ENCODE peak calls at places on chromosomes 11 and 22, in six cellular contexts. I is uterus, E is breast epithelium, C is A549, T is ovary, D is thyroid gland. O is an unnamed sample.

GRCh38 chr11:130403301-130403804 is 25.1 kb downstream of the ADAMTS8 start:
- DNase-seq in E (no peak), C (no peak), D (no peak), I (peak), T (peak), O (no peak)

GRCh38 chr11:123202155-123202714 is 7.2 kb upstream of the CLMP start:
- DNase-seq in E (no peak), C (no peak), D (no peak), T (no peak), I (peak), O (no peak)

GRCh38 chr11:56783448-56784041 is 35.0 kb upstream of the OR9G4 start:
- DNase-seq in T (no peak), E (no peak), I (no peak), D (no peak), C (peak), O (peak)

GRCh38 chr11:746289-747175 is 732 bp upstream of the TALDO1 start:
- DNase-seq in I (no peak), D (no peak), T (no peak), E (no peak), C (no peak), O (peak)

GRCh38 chr11:65553301-65554001 is 4.7 kb downstream of the LTBP3 start:
- DNase-seq in I (no peak), T (no peak), C (no peak), E (no peak), D (no peak), O (peak)

GRCh38 chr11:117459979-117460300 is 132.3 kb downstream of the CEP164 start:
- DNase-seq in T (no peak), D (no peak), E (no peak), I (no peak), C (no peak), O (no peak)

GRCh38 chr11:64726211-64726641 is 3.2 kb upstream of the NRXN2 start:
- DNase-seq in E (no peak), I (no peak), C (no peak), T (no peak), D (no peak), O (no peak)

GRCh38 chr11:68741536-68741935 is 9.8 kb downstream of the TESMIN start:
- DNase-seq in E (no peak), C (no peak), I (no peak), D (no peak), T (no peak), O (no peak)

GRCh38 chr11:131465746-131466145 is 95.3 kb downstream of the NTM start:
- DNase-seq in D (no peak), I (no peak), T (no peak), C (no peak), E (no peak), O (no peak)

GRCh38 chr11:17063171-17064002 is 14.1 kb downstream of the RPS13 start:
- DNase-seq in D (peak), T (peak), C (peak), I (no peak), E (peak), O (peak)

GRCh38 chr11:64130618-64131017 is 35.3 kb downstream of the MACROD1 start:
- DNase-seq in E (no peak), C (no peak), D (peak), I (no peak), T (no peak), O (no peak)

GRCh38 chr22:46994265-46994664 is 231.8 kb downstream of the TBC1D22A start:
- DNase-seq in E (no peak), C (no peak), I (no peak), T (no peak), D (no peak), O (no peak)

GRCh38 chr22:46992121-46992731 is 229.8 kb downstream of the TBC1D22A start:
- DNase-seq in E (no peak), I (no peak), D (no peak), T (no peak), C (no peak), O (no peak)

GRCh38 chr22:46994983-46995382 is 232.5 kb downstream of the TBC1D22A start:
- DNase-seq in T (no peak), C (no peak), I (no peak), D (no peak), E (no peak), O (no peak)

GRCh38 chr22:46991666-46992065 is 229.2 kb downstream of the TBC1D22A start:
- DNase-seq in C (no peak), E (no peak), I (no peak), D (no peak), T (no peak), O (no peak)

GRCh38 chr22:46993626-46994025 is 231.2 kb downstream of the TBC1D22A start:
- DNase-seq in C (no peak), T (peak), D (peak), I (no peak), E (no peak), O (no peak)
- TF ChIP-seq POLR2A in C (no peak), T (no peak), D (no peak), I (no peak), E (no peak), O (no peak)

DNA sequence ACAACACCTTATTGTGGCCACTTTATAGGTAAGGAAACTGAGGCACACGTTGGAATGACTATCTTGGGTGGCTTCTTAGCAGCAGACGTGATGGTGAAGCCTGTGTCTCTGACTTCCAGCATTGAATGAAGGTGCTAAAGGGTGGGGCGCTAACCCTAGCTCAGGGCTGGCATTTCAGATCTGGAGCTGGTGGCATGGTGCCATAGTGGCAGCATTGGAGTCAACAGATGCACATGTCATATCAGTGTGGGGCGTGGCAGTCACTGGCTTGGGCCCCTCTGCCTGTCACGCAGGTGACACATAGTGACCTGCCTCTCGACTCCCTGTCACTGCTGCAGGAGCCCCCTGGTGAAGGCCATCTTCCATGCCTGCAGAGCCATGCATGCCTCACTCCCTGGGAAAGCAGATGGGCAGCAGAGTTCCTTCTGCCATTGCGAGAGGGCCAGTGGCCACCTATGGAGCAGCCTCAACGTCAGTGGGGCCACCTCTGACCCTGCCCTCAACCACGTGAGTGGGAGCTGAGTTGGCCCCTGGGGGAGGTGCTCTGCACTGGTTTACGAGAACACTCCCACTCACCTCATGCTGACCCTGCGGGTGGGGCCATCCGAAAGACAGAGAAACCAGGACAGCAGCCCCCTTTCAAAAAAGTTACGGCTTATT is 14.8 kb downstream of the SHISA8 start:
- DNase-seq in T (no peak), I (no peak), C (no peak), D (no peak), E (no peak), O (no peak)
- TF ChIP-seq POLR2A in T (no peak), I (no peak), C (no peak), D (no peak), E (no peak), O (no peak)

DNA sequence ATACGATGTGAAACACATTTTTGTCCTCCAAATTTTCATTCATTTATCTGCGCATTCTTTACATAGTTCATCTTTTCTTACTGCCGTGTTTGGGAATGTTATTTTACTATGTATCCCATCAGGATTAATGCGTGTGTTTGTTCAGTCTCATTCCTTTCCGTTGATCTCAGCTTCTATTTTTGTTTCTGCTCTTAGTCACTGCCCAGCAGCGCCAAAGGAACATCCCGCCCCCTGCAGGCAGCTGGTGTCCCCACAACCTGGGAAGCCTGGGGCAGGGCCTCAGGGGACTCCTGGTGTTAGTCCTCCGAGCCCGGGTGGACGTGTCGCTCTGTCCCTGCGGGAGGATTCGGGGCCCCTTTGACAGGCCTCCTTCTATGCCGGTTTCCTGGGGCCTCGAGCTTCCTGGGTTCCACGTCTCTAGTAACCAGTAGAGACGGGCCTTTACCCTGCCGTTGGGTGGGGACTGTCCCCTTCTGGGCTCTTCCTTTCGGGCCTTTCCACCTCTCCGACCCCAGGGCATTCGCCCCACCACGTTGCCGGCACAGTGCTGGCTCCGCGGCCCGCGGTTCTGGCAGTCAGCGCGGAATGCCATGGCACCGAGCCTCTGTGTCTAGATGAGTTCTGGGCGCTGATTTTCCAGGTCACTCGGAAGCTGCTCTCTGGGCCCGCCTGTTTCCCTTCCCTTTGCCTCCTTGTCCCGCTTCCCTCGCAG is 39.8 kb downstream of the WEE1 start:
- DNase-seq in E (peak), I (peak), D (peak), C (peak), T (peak), O (peak)
- TF ChIP-seq POLR2A in E (peak), I (peak), D (peak), C (no peak), T (peak), O (peak)

DNA sequence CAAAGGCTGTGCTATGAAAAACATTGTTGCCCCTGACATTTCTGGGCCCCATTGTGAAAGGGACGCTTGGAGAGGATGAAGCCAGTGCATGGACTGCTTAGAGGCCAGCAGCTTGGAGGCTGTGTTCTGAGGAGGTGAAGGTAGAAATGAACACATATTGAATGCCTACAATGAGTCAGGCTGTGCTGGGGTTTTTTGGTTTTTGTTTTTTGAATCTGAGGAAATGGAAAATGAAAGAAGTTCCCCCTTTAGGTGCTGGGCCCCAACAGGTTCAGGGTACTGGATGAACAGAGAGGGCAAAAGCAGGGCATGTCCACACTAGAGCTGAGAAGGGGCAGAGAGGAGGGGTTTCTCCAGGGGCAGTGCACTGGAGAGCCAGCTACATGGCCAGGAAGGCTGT is 166.1 kb upstream of the API5 start:
- DNase-seq in T (no peak), C (no peak), I (no peak), D (no peak), E (no peak), O (no peak)
- TF ChIP-seq POLR2A in T (no peak), C (no peak), I (no peak), D (no peak), E (no peak), O (no peak)

GRCh38 chr11:73186294-73186850 is 31.7 kb upstream of the P2RY2 start:
- DNase-seq in E (no peak), I (no peak), D (no peak), T (no peak), C (no peak), O (no peak)

GRCh38 chr11:73187854-73188253 is 30.2 kb upstream of the P2RY2 start:
- DNase-seq in T (no peak), E (peak), C (no peak), D (no peak), I (no peak), O (no peak)

GRCh38 chr11:73184953-73185671 is 33.0 kb upstream of the P2RY2 start:
- DNase-seq in C (peak), T (no peak), E (peak), I (peak), D (peak), O (peak)

GRCh38 chr11:73186886-73187285 is 31.2 kb upstream of the P2RY2 start:
- DNase-seq in D (no peak), E (peak), T (no peak), C (no peak), I (no peak), O (no peak)

DNA sequence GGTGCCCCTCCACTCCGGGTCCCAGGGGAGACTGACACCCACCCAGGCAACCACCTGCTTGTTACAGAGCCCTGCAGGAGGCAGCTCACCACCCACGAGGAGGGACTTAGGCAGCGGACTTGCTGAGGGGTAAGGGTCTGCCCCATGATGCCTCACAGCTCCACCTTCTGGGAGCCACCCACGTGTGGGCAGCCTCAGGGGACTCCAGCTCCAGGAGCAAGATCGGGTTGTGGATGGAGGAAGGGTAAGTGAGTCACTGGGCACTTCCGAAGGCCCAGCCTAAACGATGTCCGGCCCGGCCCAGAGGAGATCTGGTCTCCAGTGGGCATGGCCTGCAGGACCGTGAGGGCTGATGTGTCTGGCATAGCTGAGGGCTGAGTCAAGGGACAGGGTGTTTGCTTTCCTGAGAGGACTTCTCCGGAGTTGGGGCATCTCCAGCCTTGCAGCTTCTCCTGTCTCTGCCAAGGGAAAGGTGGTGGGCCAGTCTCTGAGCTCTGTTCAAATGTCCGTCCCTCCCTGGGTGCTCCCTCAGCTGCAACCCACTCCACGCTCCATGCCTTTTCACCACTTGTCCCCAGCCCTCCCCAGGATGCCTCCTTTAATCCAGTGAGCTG is 32.3 kb upstream of the P2RY2 start:
- DNase-seq in T (no peak), D (peak), C (peak), E (peak), I (no peak), O (no peak)
- TF ChIP-seq POLR2A in T (no peak), D (no peak), C (peak), E (no peak), I (no peak), O (no peak)

DNA sequence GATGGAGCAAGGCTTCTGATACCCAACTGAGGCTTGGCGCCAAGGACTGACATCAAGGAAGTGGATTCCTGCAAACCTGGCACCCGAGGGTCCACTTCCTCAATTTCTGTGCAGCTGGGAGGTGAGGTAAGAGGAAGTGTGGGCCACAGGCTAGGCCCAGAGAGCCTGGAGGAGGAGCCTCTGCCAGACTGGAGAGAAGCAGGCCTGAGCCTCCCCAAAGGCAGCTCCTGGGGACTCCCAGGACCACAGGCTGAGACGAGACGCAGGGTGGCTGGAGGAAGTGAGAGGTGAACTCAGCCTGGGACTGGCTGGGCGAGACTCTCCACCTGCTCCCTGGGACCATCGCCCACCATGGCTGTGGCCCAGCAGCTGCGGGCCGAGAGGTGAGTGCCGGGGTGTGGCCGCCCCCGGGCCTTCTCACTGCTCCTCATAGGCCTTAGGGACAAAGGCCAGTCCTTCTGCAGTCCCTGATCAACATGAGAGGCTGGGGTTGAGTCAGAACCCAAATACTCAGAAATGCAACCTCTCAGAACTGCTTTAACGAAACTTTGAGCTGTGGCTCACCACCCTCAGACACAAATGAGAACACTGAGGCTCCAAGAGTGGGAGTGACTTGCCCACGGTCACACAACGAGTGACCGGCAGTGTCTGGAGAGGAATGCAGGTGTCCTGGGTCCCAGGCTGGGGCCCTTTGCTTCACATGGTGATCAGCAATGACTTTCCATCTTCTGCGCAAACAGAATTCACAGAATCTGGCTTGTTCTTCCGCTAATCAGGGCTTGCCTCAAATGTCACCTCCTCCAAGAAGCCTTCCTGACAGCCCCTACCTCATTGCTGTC is at the start of gene NCF4:
- DNase-seq in E (no peak), I (no peak), D (peak), C (no peak), T (no peak), O (peak)
- TF ChIP-seq POLR2A in E (no peak), I (no peak), D (no peak), C (no peak), T (no peak), O (peak)

GRCh38 chr11:92696076-92696475 is 273.4 kb upstream of the MTNR1B start:
- DNase-seq in C (no peak), D (no peak), T (no peak), E (no peak), I (no peak), O (no peak)
- TF ChIP-seq POLR2A in C (no peak), D (no peak), T (no peak), E (no peak), I (no peak), O (no peak)

DNA sequence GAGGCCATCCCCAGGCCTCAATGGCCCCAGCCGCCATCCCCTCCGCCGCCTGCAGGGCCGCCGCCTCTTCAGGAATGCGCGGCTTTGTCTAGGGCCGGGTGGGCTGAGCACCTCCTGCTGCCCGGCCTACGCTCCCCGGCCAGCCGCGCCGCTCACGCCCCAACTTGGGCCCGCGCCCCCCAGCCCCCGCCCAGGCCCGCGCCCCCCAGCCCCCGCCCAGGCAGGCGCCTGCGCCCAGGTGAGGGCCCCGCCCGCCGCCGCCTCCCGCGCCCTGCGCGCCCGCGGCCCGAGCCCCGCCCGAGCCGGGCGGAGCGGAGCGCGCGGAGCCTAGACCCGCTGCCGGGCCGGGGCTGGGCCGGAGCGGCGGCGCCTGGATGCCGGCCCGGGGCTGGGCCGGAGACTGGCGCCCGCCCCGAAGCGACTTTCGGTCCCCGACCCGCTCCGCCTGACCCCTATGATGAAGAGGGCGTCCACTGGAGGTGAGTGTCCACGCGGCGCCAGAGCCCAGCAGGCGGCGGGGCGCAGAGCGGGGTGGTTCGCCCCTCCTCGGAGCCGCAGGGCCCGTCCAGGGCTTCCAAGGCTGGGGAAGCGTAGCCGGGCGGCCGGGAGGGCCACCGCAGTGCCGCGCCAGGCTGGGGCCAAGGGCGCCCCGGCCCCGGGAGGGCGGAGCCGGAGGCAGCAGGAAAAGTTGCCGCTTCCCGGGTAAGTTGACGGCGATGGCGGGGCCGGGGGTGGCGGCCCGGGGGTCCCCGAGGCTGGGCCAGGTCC is 34.3 kb upstream of the PRODH start:
- DNase-seq in E (no peak), C (peak), T (no peak), I (no peak), D (peak), O (no peak)
- TF ChIP-seq POLR2A in E (no peak), C (peak), T (no peak), I (no peak), D (no peak), O (no peak)

DNA sequence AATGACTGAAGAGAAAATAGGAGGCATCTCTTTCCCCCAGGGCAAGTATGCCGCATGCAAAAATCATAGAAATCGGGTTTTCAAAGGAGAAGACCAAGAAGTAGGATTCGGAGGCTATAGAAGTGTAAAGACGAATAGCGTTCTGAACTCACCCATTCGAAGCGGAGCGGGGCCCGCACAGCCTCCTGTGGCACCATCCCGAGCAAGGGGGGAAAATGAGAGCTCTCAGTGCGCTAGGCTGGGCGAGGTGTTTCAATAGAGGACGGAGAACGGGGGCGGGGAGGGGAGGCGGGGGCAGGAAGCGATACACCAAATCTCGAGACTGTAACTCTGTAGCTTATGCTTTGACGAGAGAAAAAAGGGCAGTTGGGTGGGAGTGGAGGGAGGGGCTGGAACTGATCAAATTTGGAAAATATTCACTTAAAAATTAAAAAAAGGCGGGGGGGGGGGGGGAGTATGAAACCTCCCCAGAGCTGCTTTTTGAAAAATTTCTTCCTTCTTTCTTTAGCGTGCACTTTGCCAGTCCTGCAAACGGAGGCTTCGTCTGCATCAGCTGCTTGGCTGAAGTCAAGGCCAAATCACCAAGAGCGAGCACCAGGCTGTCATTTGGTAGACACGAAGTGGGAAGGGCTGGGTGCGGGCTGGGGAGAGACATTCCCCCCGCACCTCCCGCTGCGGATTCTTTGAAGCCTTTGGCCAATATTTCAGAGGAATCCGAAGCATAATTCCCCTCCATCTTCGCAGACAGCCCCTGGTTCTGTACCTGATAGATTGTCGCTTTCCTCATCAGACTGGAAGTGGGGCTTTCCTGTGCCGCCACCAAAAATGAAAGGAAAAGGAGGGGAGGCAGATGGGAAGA is 15.6 kb downstream of the BLID start:
- DNase-seq in D (peak), I (peak), C (no peak), T (peak), E (no peak), O (no peak)
- TF ChIP-seq POLR2A in D (no peak), I (peak), C (no peak), T (peak), E (no peak), O (no peak)

O was measured in erythroblast.